ENCODE peak calls at places on chromosomes 12 and 14, in ten cellular contexts. N is activated CD4-positive, alpha-beta T cell treated with anti-CD3 and anti-CD28 coated beads for 24 hours; A is T-helper 17 cell; M is cardiac muscle cell; G is NCI-H1048; Q is amniotic stem cell; T is kidney tubule cell; V is sciatic nerve; S is activated T-helper 1 cell treated with anti-CD3 and anti-CD28 coated beads, Interleukin-12 subunit alpha, Interleukin-12 subunit beta, Interleukin-2, Interleukin-4 antibody, amounts not matched to agents 30 ng/mL and 10 ng/mL and 1 ng/mL, durations not matched to agents 14 hours and 24 hours and 36 hours; W is EL. F is an unnamed sample.

GRCh38 chr14:59282366-59282765 is 93.9 kb downstream of the DAAM1 start:
- DNase-seq in A (no peak), G (no peak), W (peak; percentile 75), Q (no peak), S (no peak), N (no peak), M (peak; percentile 60), T (no peak), V (no peak), F (no peak)

GRCh38 chr12:13114251-13115052 is 11.0 kb upstream of the GSG1 start:
- DNase-seq in T (peak; percentile 59), A (no peak), S (no peak), M (peak; percentile 54), W (no peak), G (no peak), N (no peak), Q (no peak), V (no peak), F (no peak)

GRCh38 chr12:31324116-31324844 is 1.7 kb downstream of the SINHCAF start:
- DNase-seq in A (peak; percentile 70), M (peak; percentile 85), V (peak; percentile 74), S (peak; percentile 75), W (peak; percentile 79), N (peak; percentile 23), G (peak; percentile 59), T (peak; percentile 84), Q (peak; percentile 63), F (peak; percentile 70)

GRCh38 chr14:100914597-100915021 is 11.1 kb upstream of the RTL1 start:
- DNase-seq in T (peak; percentile 28), V (no peak), G (no peak), M (no peak), Q (no peak), W (peak; percentile 26), S (no peak), A (no peak), N (no peak), F (no peak)

GRCh38 chr12:92436847-92437246 is 265.9 kb upstream of the PLEKHG7 start:
- DNase-seq in N (no peak), M (no peak), W (no peak), V (no peak), S (no peak), G (no peak), T (no peak), A (no peak), Q (no peak), F (no peak)

GRCh38 chr12:16135323-16135722 is 142.2 kb downstream of the SLC15A5 start:
- DNase-seq in M (no peak), S (no peak), N (no peak), A (no peak), G (no peak), W (no peak), V (no peak), T (no peak), Q (no peak), F (no peak)

GRCh38 chr14:92484132-92484823 is 29.3 kb upstream of the RIN3 start:
- DNase-seq in T (no peak), V (no peak), W (no peak), G (no peak), N (no peak), S (no peak), Q (no peak), M (no peak), A (no peak), F (no peak)

GRCh38 chr12:71415336-71416231 is 24.0 kb upstream of the LGR5 start:
- DNase-seq in Q (peak; percentile 43), W (peak; percentile 54), A (no peak), M (peak; percentile 67), N (no peak), V (no peak), T (peak; percentile 57), S (no peak), G (peak; percentile 44), F (peak; percentile 70)

GRCh38 chr14:58907803-58908202 is 270.0 kb downstream of the DACT1 start:
- DNase-seq in W (peak; percentile 6), V (no peak), M (no peak), T (peak; percentile 12), S (no peak), N (no peak), A (no peak), Q (no peak), G (no peak), F (no peak)

GRCh38 chr14:103172921-103173320 is 49.7 kb downstream of the TNFAIP2 start:
- DNase-seq in V (no peak), A (no peak), M (no peak), N (no peak), S (no peak), W (no peak), G (no peak), T (no peak), Q (no peak), F (no peak)

GRCh38 chr14:67940894-67941455 is 121.4 kb downstream of the RAD51B start:
- DNase-seq in M (peak; percentile 92), W (peak; percentile 66), T (peak; percentile 26), S (no peak), V (no peak), G (no peak), Q (no peak), N (no peak), A (no peak), F (no peak)

GRCh38 chr12:130715150-130715995 is 726 bp downstream of the RIMBP2 start:
- DNase-seq in S (no peak), A (no peak), G (no peak), V (no peak), W (no peak), N (no peak), M (no peak), Q (no peak), T (no peak), F (no peak)

GRCh38 chr12:50072198-50072907 is 12.8 kb upstream of the SMARCD1 start:
- DNase-seq in T (no peak), V (no peak), N (no peak), G (no peak), W (no peak), S (no peak), Q (no peak), M (no peak), A (no peak), F (no peak)

GRCh38 chr12:80490329-80490728 is 46.3 kb downstream of the PTPRQ start:
- DNase-seq in M (no peak), W (peak; percentile 47), G (no peak), Q (no peak), T (peak; percentile 25), V (no peak), N (no peak), A (no peak), S (no peak), F (no peak)

GRCh38 chr12:101490286-101490920 is 15.3 kb downstream of the SPIC start:
- DNase-seq in G (peak; percentile 45), T (peak; percentile 46), A (no peak), M (peak; percentile 21), N (no peak), S (no peak), V (no peak), W (peak; percentile 9), Q (no peak), F (peak; percentile 33)

GRCh38 chr12:24561411-24561871 is 387.5 kb downstream of the BCAT1 start:
- DNase-seq in W (peak; percentile 41), T (peak; percentile 34), Q (no peak), V (no peak), A (no peak), M (peak; percentile 59), N (no peak), S (no peak), G (no peak), F (no peak)

GRCh38 chr14:77026166-77026929 is 2.2 kb downstream of the IRF2BPL start:
- DNase-seq in N (no peak), V (peak; percentile 70), G (no peak), S (no peak), A (no peak), Q (no peak), W (peak; percentile 51), T (peak; percentile 56), M (peak; percentile 60), F (peak; percentile 50)

GRCh38 chr14:70804556-70805162 is 4.7 kb downstream of the MAP3K9 start:
- DNase-seq in M (peak; percentile 24), G (no peak), W (no peak), T (no peak), S (no peak), V (no peak), N (no peak), Q (no peak), A (no peak), F (no peak)

GRCh38 chr14:72409047-72409446 is 476.8 kb downstream of the RGS6 start:
- DNase-seq in S (no peak), T (no peak), G (no peak), M (no peak), A (no peak), N (no peak), W (no peak), V (no peak), Q (no peak), F (no peak)

GRCh38 chr12:113786107-113786506 is 180.0 kb downstream of the RBM19 start:
- DNase-seq in M (no peak), G (no peak), N (no peak), W (no peak), S (no peak), T (no peak), V (no peak), A (no peak), Q (no peak), F (no peak)

GRCh38 chr12:70643927-70644326 is 6.7 kb upstream of the PTPRB start:
- DNase-seq in Q (no peak), A (no peak), M (no peak), N (no peak), T (no peak), S (no peak), G (no peak), W (no peak), V (no peak), F (no peak)

GRCh38 chr12:89949457-89950195 is 241.0 kb upstream of the ATP2B1 start:
- DNase-seq in Q (no peak), W (peak; percentile 57), M (peak; percentile 88), T (peak; percentile 65), G (no peak), N (no peak), A (peak; percentile 12), S (peak; percentile 51), V (no peak), F (no peak)

GRCh38 chr12:29807125-29807524 is 23.4 kb upstream of the TMTC1 start:
- DNase-seq in W (peak; percentile 3), S (no peak), V (no peak), A (no peak), T (peak; percentile 5), M (no peak), N (no peak), Q (no peak), G (no peak), F (no peak)

GRCh38 chr12:93315907-93316622 is 61.7 kb upstream of the NUDT4 start:
- DNase-seq in A (no peak), M (peak; percentile 27), Q (no peak), N (no peak), G (no peak), W (no peak), T (no peak), V (no peak), S (no peak), F (no peak)

GRCh38 chr12:20792971-20793370 is 17.5 kb upstream of the SLCO1B3 start:
- DNase-seq in W (no peak), G (no peak), N (no peak), A (no peak), V (no peak), Q (no peak), T (no peak), M (no peak), S (no peak), F (no peak)

GRCh38 chr12:109735825-109736551 is 22.4 kb downstream of the FAM222A start:
- DNase-seq in G (no peak), W (no peak), S (no peak), V (peak; percentile 34), M (no peak), T (no peak), N (no peak), A (peak; percentile 1), Q (no peak), F (no peak)

GRCh38 chr12:120529641-120530314 is 820 bp upstream of the COQ5 start:
- DNase-seq in S (no peak), T (peak; percentile 64), G (no peak), A (no peak), W (peak; percentile 45), N (no peak), Q (no peak), V (no peak), M (peak; percentile 46), F (peak; percentile 32)

GRCh38 chr14:100658514-100658886 is 68.2 kb upstream of the DLK1 start:
- DNase-seq in S (no peak), V (no peak), A (no peak), N (no peak), T (no peak), M (no peak), Q (no peak), G (no peak), W (no peak), F (peak; percentile 52)